ENCODE peak calls at places on chromosomes 7 and 10, in five cellular contexts. W is HepG2; J is CD8-positive, alpha-beta memory T cell; I is psoas muscle; Y is CD8-positive, alpha-beta T cell. A is an unnamed sample. For H3K36me3, the result is how much of the 10 kb centered on the place peaks cover.

GRCh38 chr10:88238515-88238914 is 344.6 kb downstream of the RNLS start:
- DNase-seq in I (no peak), J (no peak), Y (no peak), W (no peak), A (no peak)

GRCh38 chr7:351681-352480 is 61.9 kb downstream of the FOXL3 start:
- DNase-seq in W (no peak), Y (no peak), I (no peak), J (peak), A (no peak)

GRCh38 chr10:101695404-101695732 is 398 bp upstream of the FBXW4 start:
- DNase-seq in J (no peak), W (no peak), I (no peak), Y (no peak), A (no peak)

GRCh38 chr7:50733552-50733951 is 49.1 kb downstream of the GRB10 start:
- DNase-seq in Y (no peak), I (no peak), J (no peak), W (peak), A (no peak)

GRCh38 chr7:20314216-20314615 is 16.5 kb upstream of the ITGB8 start:
- DNase-seq in Y (no peak), W (no peak), J (no peak), I (no peak), A (no peak)

GRCh38 chr7:2231992-2232765 is 566 bp downstream of the MAD1L1 start:
- DNase-seq in I (no peak), J (no peak), W (peak), Y (no peak), A (peak)

GRCh38 chr7:78924581-78924980 is 528.9 kb downstream of the MAGI2 start:
- DNase-seq in I (no peak), Y (no peak), J (no peak), W (no peak), A (no peak)

GRCh38 chr7:36308031-36308430 is 81.6 kb upstream of the ANLN start:
- DNase-seq in I (no peak), J (no peak), W (no peak), Y (no peak), A (no peak)

GRCh38 chr7:122006687-122007086 is 133.7 kb downstream of the PTPRZ1 start:
- DNase-seq in I (no peak), J (no peak), W (no peak), Y (no peak), A (peak)

GRCh38 chr7:32071466-32072091 is 1.4 kb upstream of the PDE1C start:
- DNase-seq in J (no peak), W (no peak), I (no peak), Y (no peak), A (peak)

GRCh38 chr7:118214833-118215182 is 9.7 kb upstream of the ANKRD7 start:
- DNase-seq in J (no peak), Y (no peak), I (no peak), W (no peak), A (no peak)

GRCh38 chr10:22629843-22630228 is 84.5 kb downstream of the PIP4K2A start:
- DNase-seq in J (no peak), W (no peak), I (no peak), Y (no peak), A (no peak)

GRCh38 chr10:133306097-133306476 is 2.6 kb downstream of the TUBGCP2 start:
- DNase-seq in J (no peak), I (no peak), W (no peak), Y (no peak), A (no peak)

GRCh38 chr7:91565499-91566331 is 301.5 kb downstream of the FZD1 start:
- DNase-seq in W (peak), Y (no peak), I (peak), J (no peak), A (no peak)

GRCh38 chr7:143285454-143285756 is 647 bp downstream of the TMEM139 start:
- DNase-seq in W (peak), Y (no peak), I (no peak), J (no peak), A (no peak)

GRCh38 chr10:34320265-34320664 is 494.8 kb downstream of the PARD3 start:
- DNase-seq in Y (no peak), I (no peak), J (no peak), W (no peak), A (no peak)

GRCh38 chr10:68542046-68542445 is 14.7 kb upstream of the SLC25A16 start:
- DNase-seq in W (no peak), J (no peak), I (no peak), Y (no peak), A (no peak)

GRCh38 chr10:69172241-69172998 is 7.6 kb upstream of the SUPV3L1 start:
- DNase-seq in W (no peak), I (no peak), J (no peak), Y (no peak), A (no peak)

GRCh38 chr10:105691811-105692210 is 1050.7 kb downstream of the SORCS3 start:
- DNase-seq in I (no peak), W (no peak), Y (no peak), J (no peak), A (no peak)

GRCh38 chr10:100978121-100978895 is 9.0 kb downstream of the MRPL43 start:
- DNase-seq in W (no peak), J (no peak), Y (no peak), I (no peak), A (no peak)

GRCh38 chr10:111281516-111281915 is 204.7 kb downstream of the ADRA2A start:
- DNase-seq in J (no peak), Y (no peak), W (peak), I (no peak), A (peak)

GRCh38 chr10:86632009-86632800 is 22.1 kb upstream of the OPN4 start:
- DNase-seq in I (peak), W (no peak), J (no peak), Y (no peak), A (peak)

GRCh38 chr10:102752934-102753664 is 9.4 kb downstream of the WBP1L start:
- DNase-seq in J (peak), W (peak), Y (no peak), I (no peak), A (peak)

GRCh38 chr10:71302874-71303568 is 16.0 kb upstream of the SLC29A3 start:
- DNase-seq in W (peak), J (peak), I (no peak), Y (no peak), A (no peak)

GRCh38 chr10:33703897-33704825 is 369.7 kb upstream of the NRP1 start:
- DNase-seq in J (no peak), Y (no peak), W (no peak), I (no peak), A (no peak)

GRCh38 chr7:82257118-82257695 is 186.4 kb downstream of the CACNA2D1 start:
- DNase-seq in J (no peak), I (no peak), W (no peak), Y (no peak), A (no peak)

GRCh38 chr7:71466448-71467145 is 334.7 kb downstream of the GALNT17 start:
- DNase-seq in I (no peak), J (no peak), Y (no peak), W (no peak), A (no peak)

GRCh38 chr7:4603843-4604231 is 78.3 kb upstream of the FOXK1 start:
- DNase-seq in W (no peak), J (no peak), Y (no peak), I (no peak), A (no peak)

GRCh38 chr10:5628798-5629788 is 37.3 kb downstream of the ASB13 start:
- DNase-seq in Y (no peak), I (no peak), W (no peak), J (no peak), A (no peak)

GRCh38 chr7:133934262-133934973 is 192.7 kb upstream of the LRGUK start:
- DNase-seq in J (no peak), Y (no peak), I (no peak), W (no peak), A (peak)

GRCh38 chr7:65910237-65910636 is 37.4 kb downstream of the VKORC1L1 start:
- DNase-seq in W (no peak), Y (no peak), J (no peak), I (no peak), A (no peak)

GRCh38 chr10:74439213-74439612 is 288.2 kb downstream of the ADK start:
- DNase-seq in I (no peak), W (no peak), Y (no peak), J (no peak), A (no peak)

GRCh38 chr10:101225846-101226361 is 3.4 kb downstream of the LBX1 start:
- DNase-seq in J (no peak), W (no peak), I (no peak), Y (no peak), A (peak)

GRCh38 chr7:151776446-151776845 is 100.5 kb downstream of the PRKAG2 start:
- DNase-seq in J (no peak), I (no peak), W (no peak), Y (no peak), A (no peak)

GRCh38 chr10:33492914-33493313 is 158.4 kb upstream of the NRP1 start:
- DNase-seq in J (no peak), W (no peak), I (no peak), Y (no peak), A (no peak)

GRCh38 chr10:83965473-83965872 is 173.8 kb upstream of the GHITM start:
- DNase-seq in W (no peak), J (no peak), I (no peak), Y (no peak), A (peak)

GRCh38 chr10:32015386-32015785 is 40.8 kb downstream of the KIF5B start:
- DNase-seq in W (no peak), I (no peak), J (no peak), Y (no peak), A (no peak)

GRCh38 chr10:32017044-32017443 is 39.2 kb downstream of the KIF5B start:
- DNase-seq in Y (no peak), I (no peak), J (no peak), W (no peak), A (no peak)
- H3K36me3 ChIP-seq in Y (half or more), I (under half), J (under half), W (half or more), A (half or more)

GRCh38 chr10:77810446-77811335 is 115.9 kb downstream of the DLG5 start:
- DNase-seq in Y (no peak), I (no peak), W (no peak), J (no peak), A (no peak)
- H3K36me3 ChIP-seq in Y (under half), I (under half), W (half or more), J (under half), A (half or more)

GRCh38 chr10:73368238-73368637 is 9.6 kb upstream of the CFAP70 start:
- DNase-seq in I (no peak), W (no peak), Y (no peak), J (no peak), A (no peak)
- H3K36me3 ChIP-seq in I (under half), W (under half), Y (under half), J (under half), A (half or more)

DNA sequence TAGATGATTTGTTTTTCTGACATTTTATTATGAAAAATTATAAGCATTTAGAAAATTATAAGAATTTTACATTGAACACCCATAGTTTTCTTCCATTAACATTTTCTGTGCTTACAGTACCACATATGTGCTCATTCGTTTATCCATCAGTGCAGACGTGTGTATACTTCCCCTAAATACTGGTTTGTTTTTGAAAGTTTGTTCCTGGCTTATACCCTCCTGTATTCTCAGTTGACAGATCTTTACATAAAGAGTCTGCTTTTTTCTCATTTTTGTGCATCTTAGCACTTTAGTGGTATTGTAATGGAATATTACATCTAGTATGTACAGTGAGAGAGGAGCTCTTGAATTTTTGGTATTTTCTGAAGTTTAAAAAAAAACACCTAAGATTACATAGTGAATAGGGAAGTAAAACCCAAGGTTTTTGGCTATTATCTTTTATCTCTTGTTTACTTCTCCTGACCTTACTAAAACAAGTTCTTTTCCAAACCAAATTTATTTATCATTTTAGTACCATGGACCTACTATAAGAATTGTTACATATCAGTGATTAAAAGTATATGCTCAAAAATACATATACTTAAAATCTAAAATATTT is 8.1 kb downstream of the DLD start:
- DNase-seq in J (no peak), Y (no peak), W (no peak), I (no peak), A (no peak)
- H3K36me3 ChIP-seq in J (under half), Y (under half), W (under half), I (under half), A (half or more)

GRCh38 chr7:129667551-129667950 is 56.0 kb downstream of the NRF1 start:
- DNase-seq in Y (no peak), I (no peak), W (no peak), J (no peak), A (no peak)
- H3K36me3 ChIP-seq in Y (under half), I (under half), W (under half), J (under half), A (under half)

DNA sequence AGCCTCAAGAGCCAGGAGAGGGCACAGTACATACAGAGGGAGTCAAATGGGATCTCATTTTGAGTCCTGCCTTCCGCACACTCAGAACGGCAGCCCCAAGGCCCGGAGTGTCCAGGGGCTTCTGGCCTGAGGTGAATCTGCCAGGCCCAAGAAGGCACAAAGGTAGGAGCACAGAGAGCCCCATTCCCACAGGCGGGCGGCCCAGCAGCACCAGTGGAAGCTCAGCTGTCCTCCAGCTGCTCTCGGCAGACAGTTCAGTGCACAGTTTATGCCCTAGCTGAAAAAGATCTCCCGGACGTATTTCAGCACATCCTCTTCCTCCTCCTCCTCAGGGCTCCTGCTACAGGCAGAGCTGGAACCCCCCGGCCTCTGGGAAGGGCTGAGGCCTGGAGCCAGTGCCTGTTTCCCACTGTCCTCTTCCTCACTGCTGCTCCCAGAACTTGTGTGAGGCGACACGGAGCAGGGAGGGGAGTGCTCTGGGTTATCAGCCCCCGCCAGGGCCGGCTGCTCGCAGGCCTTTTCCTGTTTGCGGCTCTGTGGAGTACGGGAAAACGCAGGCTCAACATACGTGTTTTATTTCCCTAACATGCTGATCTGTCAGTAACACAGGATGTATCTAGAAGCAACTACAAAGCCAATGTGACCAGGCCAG is 4.0 kb downstream of the CYREN start:
- DNase-seq in W (no peak), J (no peak), I (no peak), Y (no peak), A (no peak)
- H3K36me3 ChIP-seq in W (under half), J (under half), I (under half), Y (under half), A (under half)

GRCh38 chr10:7316839-7317238 is 94.0 kb downstream of the SFMBT2 start:
- DNase-seq in I (no peak), Y (no peak), W (no peak), J (no peak), A (no peak)

GRCh38 chr10:7315906-7316305 is 94.9 kb downstream of the SFMBT2 start:
- DNase-seq in J (no peak), I (no peak), W (no peak), Y (no peak), A (no peak)

GRCh38 chr10:7311256-7312178 is 99.3 kb downstream of the SFMBT2 start:
- DNase-seq in J (no peak), I (no peak), W (no peak), Y (no peak), A (no peak)

GRCh38 chr10:7312179-7312857 is 98.5 kb downstream of the SFMBT2 start:
- DNase-seq in J (no peak), W (no peak), Y (no peak), I (no peak), A (no peak)

DNA sequence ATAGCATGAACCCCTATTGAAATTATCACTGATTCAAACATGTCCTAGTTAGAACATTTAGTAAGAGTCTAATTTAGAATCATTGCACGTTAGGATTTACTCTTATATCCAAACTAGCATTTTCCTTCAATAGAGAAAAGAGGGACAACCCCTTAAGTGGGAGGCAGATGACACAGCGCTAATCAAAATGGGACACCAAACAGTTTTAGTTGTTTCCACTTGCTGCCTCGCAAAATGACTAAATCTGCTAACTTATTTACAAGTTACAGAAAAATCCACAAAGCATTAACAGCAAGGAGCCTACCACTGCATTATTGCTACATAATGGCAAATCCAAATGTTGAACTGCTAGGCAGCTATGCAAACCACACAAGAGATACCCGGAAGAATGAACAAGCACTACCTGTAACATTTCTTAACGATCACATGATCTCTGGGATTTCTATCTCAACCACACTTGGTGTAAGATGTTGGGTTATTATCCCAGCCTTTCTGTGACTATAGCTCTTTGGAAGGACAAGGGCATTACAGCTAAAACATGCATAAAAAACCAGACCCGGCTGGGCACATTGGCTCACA is 96.7 kb downstream of the SFMBT2 start:
- DNase-seq in I (no peak), W (no peak), J (no peak), Y (no peak), A (no peak)
- H3K36me3 ChIP-seq in I (under half), W (under half), J (under half), Y (under half), A (under half)

DNA sequence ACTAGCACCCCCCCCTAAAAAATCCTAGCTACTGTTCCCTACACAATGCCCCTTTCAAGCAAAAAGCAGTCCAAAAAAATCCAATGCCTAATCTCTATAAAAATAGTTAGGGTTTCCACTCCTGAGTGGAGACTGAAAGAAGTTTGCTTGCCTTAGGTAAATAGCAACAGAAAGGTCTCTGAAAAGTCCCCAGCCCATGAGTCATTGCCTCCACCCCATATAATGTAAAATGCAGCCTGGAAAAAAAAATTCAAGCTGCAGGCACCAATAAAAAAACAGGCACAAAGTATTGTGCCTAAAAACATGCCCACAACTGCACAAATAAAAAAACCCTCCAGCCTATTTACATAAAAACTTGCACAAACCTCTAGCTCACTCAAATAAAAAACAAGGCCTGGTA is 47.5 kb downstream of the ZNF680 start:
- DNase-seq in I (no peak), Y (no peak), J (no peak), W (no peak), A (no peak)
- H3K36me3 ChIP-seq in I (under half), Y (under half), J (under half), W (under half), A (under half)

DNA sequence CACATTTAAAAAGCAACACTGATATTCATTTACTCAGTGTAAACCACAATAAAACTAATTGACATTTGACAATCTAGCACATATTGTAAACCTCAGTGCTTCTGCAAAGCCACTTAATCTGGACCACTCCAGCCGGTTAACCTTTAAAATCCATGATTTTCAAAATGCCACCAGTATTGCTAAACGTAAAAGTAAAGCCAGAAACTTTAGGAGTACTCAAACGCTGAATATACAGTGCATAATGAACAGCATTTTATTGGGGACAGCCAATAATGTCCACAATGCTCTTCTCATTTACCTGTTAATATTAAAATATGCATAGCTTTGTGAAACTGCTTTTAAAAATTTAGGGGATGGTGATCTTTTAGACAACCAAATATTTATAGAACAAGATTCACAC is 10.8 kb downstream of the HNRNPA2B1 start:
- DNase-seq in Y (no peak), W (no peak), J (no peak), I (no peak), A (no peak)
- H3K36me3 ChIP-seq in Y (half or more), W (under half), J (under half), I (under half), A (half or more)

DNA sequence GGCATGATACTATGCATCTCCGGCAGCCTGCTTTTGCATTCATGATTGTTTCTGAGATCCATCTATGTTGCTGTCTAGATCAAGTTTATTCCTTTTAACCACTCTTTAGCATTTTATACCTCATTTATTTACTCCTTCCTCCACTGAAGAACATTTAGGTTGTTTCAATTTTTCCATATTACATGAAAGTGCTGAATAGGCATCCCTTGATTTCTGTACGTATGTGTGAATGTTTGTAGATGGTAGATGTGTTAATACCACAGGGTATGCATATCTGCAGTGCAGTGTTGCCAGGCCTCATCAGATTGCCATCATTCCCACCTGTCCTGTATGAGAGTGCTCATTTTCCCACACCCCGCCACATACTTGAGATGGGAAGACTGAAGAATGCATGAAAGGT is 13.9 kb downstream of the ARPC1A start:
- DNase-seq in J (no peak), I (no peak), Y (no peak), W (no peak), A (no peak)
- H3K36me3 ChIP-seq in J (under half), I (under half), Y (under half), W (half or more), A (half or more)